ENCODE peak calls at places on chromosomes 5 and 9, in eight cellular contexts. One of them, this sample, is unnamed.

GRCh38 chr5:114430532-114430931 is 68.7 kb downstream of the KCNN2 start:
- DNase-seq in MM.1S: no peak
- DNase-seq in C1 segment of cervical spinal cord: no peak
- DNase-seq in germinal center: no peak
- DNase-seq in Ammon's horn: no peak
- DNase-seq in MCF 10A: no peak
- DNase-seq in endodermal cell: no peak
- DNase-seq in upper lobe of right lung: no peak
- DNase-seq in this sample: no peak

GRCh38 chr9:125435776-125436612 is 174.4 kb downstream of the GAPVD1 start:
- DNase-seq in MM.1S: no peak
- DNase-seq in C1 segment of cervical spinal cord: no peak
- DNase-seq in germinal center: no peak
- DNase-seq in Ammon's horn: no peak
- DNase-seq in MCF 10A: no peak
- DNase-seq in endodermal cell: no peak
- DNase-seq in upper lobe of right lung: peak
- DNase-seq in this sample: no peak

GRCh38 chr5:112779531-112779930 is 41.8 kb downstream of the APC start:
- DNase-seq in MM.1S: no peak
- DNase-seq in C1 segment of cervical spinal cord: no peak
- DNase-seq in germinal center: no peak
- DNase-seq in Ammon's horn: no peak
- DNase-seq in MCF 10A: peak
- DNase-seq in endodermal cell: no peak
- DNase-seq in upper lobe of right lung: no peak
- DNase-seq in this sample: no peak

GRCh38 chr5:172407861-172408260 is 46.5 kb downstream of the SH3PXD2B start:
- DNase-seq in MM.1S: no peak
- DNase-seq in C1 segment of cervical spinal cord: no peak
- DNase-seq in germinal center: no peak
- DNase-seq in Ammon's horn: no peak
- DNase-seq in MCF 10A: peak
- DNase-seq in endodermal cell: no peak
- DNase-seq in upper lobe of right lung: no peak
- DNase-seq in this sample: no peak

GRCh38 chr9:19232830-19233194 is 2.3 kb downstream of the DENND4C start:
- DNase-seq in MM.1S: peak
- DNase-seq in C1 segment of cervical spinal cord: no peak
- DNase-seq in germinal center: no peak
- DNase-seq in Ammon's horn: no peak
- DNase-seq in MCF 10A: peak
- DNase-seq in endodermal cell: no peak
- DNase-seq in upper lobe of right lung: no peak
- DNase-seq in this sample: peak

GRCh38 chr5:132100672-132101261 is 27.2 kb downstream of the CSF2 start:
- DNase-seq in MM.1S: peak
- DNase-seq in C1 segment of cervical spinal cord: no peak
- DNase-seq in germinal center: peak
- DNase-seq in Ammon's horn: no peak
- DNase-seq in MCF 10A: no peak
- DNase-seq in endodermal cell: peak
- DNase-seq in upper lobe of right lung: no peak
- DNase-seq in this sample: peak

GRCh38 chr5:144567416-144567770 is 396.7 kb downstream of the KCTD16 start:
- DNase-seq in MM.1S: no peak
- DNase-seq in C1 segment of cervical spinal cord: no peak
- DNase-seq in germinal center: no peak
- DNase-seq in Ammon's horn: no peak
- DNase-seq in MCF 10A: peak
- DNase-seq in endodermal cell: no peak
- DNase-seq in upper lobe of right lung: no peak
- DNase-seq in this sample: no peak

GRCh38 chr9:20980713-20981481 is 50.5 kb downstream of the HACD4 start:
- DNase-seq in MM.1S: no peak
- DNase-seq in C1 segment of cervical spinal cord: no peak
- DNase-seq in germinal center: no peak
- DNase-seq in Ammon's horn: peak
- DNase-seq in MCF 10A: peak
- DNase-seq in endodermal cell: no peak
- DNase-seq in upper lobe of right lung: no peak
- DNase-seq in this sample: peak

GRCh38 chr9:89154651-89155336 is 23.8 kb downstream of the SHC3 start:
- DNase-seq in MM.1S: no peak
- DNase-seq in C1 segment of cervical spinal cord: no peak
- DNase-seq in germinal center: no peak
- DNase-seq in Ammon's horn: no peak
- DNase-seq in MCF 10A: peak
- DNase-seq in endodermal cell: no peak
- DNase-seq in upper lobe of right lung: no peak
- DNase-seq in this sample: no peak

GRCh38 chr5:145804701-145805100 is 30.4 kb downstream of the PRELID2 start:
- DNase-seq in MM.1S: no peak
- DNase-seq in C1 segment of cervical spinal cord: no peak
- DNase-seq in germinal center: no peak
- DNase-seq in Ammon's horn: no peak
- DNase-seq in MCF 10A: no peak
- DNase-seq in endodermal cell: no peak
- DNase-seq in upper lobe of right lung: no peak
- DNase-seq in this sample: no peak

GRCh38 chr9:24464321-24464951 is 81.3 kb downstream of the IZUMO3 start:
- DNase-seq in MM.1S: no peak
- DNase-seq in C1 segment of cervical spinal cord: no peak
- DNase-seq in germinal center: no peak
- DNase-seq in Ammon's horn: no peak
- DNase-seq in MCF 10A: peak
- DNase-seq in endodermal cell: peak
- DNase-seq in upper lobe of right lung: no peak
- DNase-seq in this sample: no peak

GRCh38 chr9:1055156-1055555 is 5.0 kb downstream of the DMRT2 start:
- DNase-seq in MM.1S: no peak
- DNase-seq in C1 segment of cervical spinal cord: no peak
- DNase-seq in germinal center: no peak
- DNase-seq in Ammon's horn: no peak
- DNase-seq in MCF 10A: peak
- DNase-seq in endodermal cell: no peak
- DNase-seq in upper lobe of right lung: no peak
- DNase-seq in this sample: no peak

GRCh38 chr5:21688655-21689054 is 1164.5 kb downstream of the CDH12 start:
- DNase-seq in MM.1S: no peak
- DNase-seq in C1 segment of cervical spinal cord: no peak
- DNase-seq in germinal center: no peak
- DNase-seq in Ammon's horn: no peak
- DNase-seq in MCF 10A: peak
- DNase-seq in endodermal cell: no peak
- DNase-seq in upper lobe of right lung: no peak
- DNase-seq in this sample: no peak

GRCh38 chr5:53362521-53362941 is 117.9 kb upstream of the FST start:
- DNase-seq in MM.1S: no peak
- DNase-seq in C1 segment of cervical spinal cord: no peak
- DNase-seq in germinal center: no peak
- DNase-seq in Ammon's horn: no peak
- DNase-seq in MCF 10A: peak
- DNase-seq in endodermal cell: no peak
- DNase-seq in upper lobe of right lung: no peak
- DNase-seq in this sample: no peak

GRCh38 chr5:93126634-93127033 is 454.4 kb downstream of the NR2F1-AS1 start:
- DNase-seq in MM.1S: no peak
- DNase-seq in C1 segment of cervical spinal cord: no peak
- DNase-seq in germinal center: no peak
- DNase-seq in Ammon's horn: no peak
- DNase-seq in MCF 10A: no peak
- DNase-seq in endodermal cell: no peak
- DNase-seq in upper lobe of right lung: no peak
- DNase-seq in this sample: no peak

GRCh38 chr5:132480546-132481242 is 9.9 kb downstream of the IRF1 start:
- DNase-seq in MM.1S: no peak
- DNase-seq in C1 segment of cervical spinal cord: no peak
- DNase-seq in germinal center: no peak
- DNase-seq in Ammon's horn: no peak
- DNase-seq in MCF 10A: no peak
- DNase-seq in endodermal cell: no peak
- DNase-seq in upper lobe of right lung: peak
- DNase-seq in this sample: no peak

GRCh38 chr9:92467511-92467910 is 14.8 kb downstream of the ASPN start:
- DNase-seq in MM.1S: no peak
- DNase-seq in C1 segment of cervical spinal cord: no peak
- DNase-seq in germinal center: no peak
- DNase-seq in Ammon's horn: no peak
- DNase-seq in MCF 10A: no peak
- DNase-seq in endodermal cell: no peak
- DNase-seq in upper lobe of right lung: no peak
- DNase-seq in this sample: no peak

GRCh38 chr5:98104454-98105188 is 668.8 kb upstream of the RGMB start:
- DNase-seq in MM.1S: no peak
- DNase-seq in C1 segment of cervical spinal cord: no peak
- DNase-seq in germinal center: no peak
- DNase-seq in Ammon's horn: no peak
- DNase-seq in MCF 10A: no peak
- DNase-seq in endodermal cell: no peak
- DNase-seq in upper lobe of right lung: no peak
- DNase-seq in this sample: no peak

GRCh38 chr5:2353211-2353610 is 398.3 kb downstream of the IRX2 start:
- DNase-seq in MM.1S: no peak
- DNase-seq in C1 segment of cervical spinal cord: no peak
- DNase-seq in germinal center: no peak
- DNase-seq in Ammon's horn: no peak
- DNase-seq in MCF 10A: no peak
- DNase-seq in endodermal cell: no peak
- DNase-seq in upper lobe of right lung: no peak
- DNase-seq in this sample: no peak

GRCh38 chr5:102718819-102719218 is 36.3 kb upstream of the PAM start:
- DNase-seq in MM.1S: no peak
- DNase-seq in C1 segment of cervical spinal cord: no peak
- DNase-seq in germinal center: no peak
- DNase-seq in Ammon's horn: no peak
- DNase-seq in MCF 10A: peak
- DNase-seq in endodermal cell: no peak
- DNase-seq in upper lobe of right lung: no peak
- DNase-seq in this sample: no peak

GRCh38 chr5:42614509-42614908 is 142.1 kb upstream of the CCDC152 start:
- DNase-seq in MM.1S: no peak
- DNase-seq in C1 segment of cervical spinal cord: no peak
- DNase-seq in germinal center: no peak
- DNase-seq in Ammon's horn: no peak
- DNase-seq in MCF 10A: peak
- DNase-seq in endodermal cell: no peak
- DNase-seq in upper lobe of right lung: no peak
- DNase-seq in this sample: no peak

GRCh38 chr9:135156525-135157510 is 69.3 kb downstream of the OLFM1 start:
- DNase-seq in MM.1S: peak
- DNase-seq in C1 segment of cervical spinal cord: no peak
- DNase-seq in germinal center: no peak
- DNase-seq in Ammon's horn: peak
- DNase-seq in MCF 10A: peak
- DNase-seq in endodermal cell: peak
- DNase-seq in upper lobe of right lung: peak
- DNase-seq in this sample: no peak

GRCh38 chr5:149015126-149015525 is 47.7 kb downstream of the SH3TC2 start:
- DNase-seq in MM.1S: no peak
- DNase-seq in C1 segment of cervical spinal cord: no peak
- DNase-seq in germinal center: no peak
- DNase-seq in Ammon's horn: no peak
- DNase-seq in MCF 10A: no peak
- DNase-seq in endodermal cell: no peak
- DNase-seq in upper lobe of right lung: no peak
- DNase-seq in this sample: no peak

GRCh38 chr5:1515311-1515920 is 8.3 kb downstream of the LPCAT1 start:
- DNase-seq in MM.1S: no peak
- DNase-seq in C1 segment of cervical spinal cord: no peak
- DNase-seq in germinal center: no peak
- DNase-seq in Ammon's horn: peak
- DNase-seq in MCF 10A: no peak
- DNase-seq in endodermal cell: peak
- DNase-seq in upper lobe of right lung: peak
- DNase-seq in this sample: no peak

GRCh38 chr5:135365281-135365680 is 33.8 kb downstream of the MACROH2A1 start:
- DNase-seq in MM.1S: no peak
- DNase-seq in C1 segment of cervical spinal cord: no peak
- DNase-seq in germinal center: no peak
- DNase-seq in Ammon's horn: no peak
- DNase-seq in MCF 10A: no peak
- DNase-seq in endodermal cell: peak
- DNase-seq in upper lobe of right lung: no peak
- DNase-seq in this sample: no peak

GRCh38 chr5:149886060-149886459 is 58.5 kb downstream of the PDE6A start:
- DNase-seq in MM.1S: no peak
- DNase-seq in C1 segment of cervical spinal cord: no peak
- DNase-seq in germinal center: no peak
- DNase-seq in Ammon's horn: no peak
- DNase-seq in MCF 10A: peak
- DNase-seq in endodermal cell: no peak
- DNase-seq in upper lobe of right lung: no peak
- DNase-seq in this sample: no peak

GRCh38 chr5:154107010-154107409 is 68.2 kb downstream of the MFAP3 start:
- DNase-seq in MM.1S: no peak
- DNase-seq in C1 segment of cervical spinal cord: no peak
- DNase-seq in germinal center: no peak
- DNase-seq in Ammon's horn: no peak
- DNase-seq in MCF 10A: no peak
- DNase-seq in endodermal cell: peak
- DNase-seq in upper lobe of right lung: no peak
- DNase-seq in this sample: no peak

GRCh38 chr5:115309751-115310370 is 13.4 kb upstream of the CCDC112 start:
- DNase-seq in MM.1S: peak
- DNase-seq in C1 segment of cervical spinal cord: no peak
- DNase-seq in germinal center: peak
- DNase-seq in Ammon's horn: peak
- DNase-seq in MCF 10A: peak
- DNase-seq in endodermal cell: no peak
- DNase-seq in upper lobe of right lung: no peak
- DNase-seq in this sample: peak

GRCh38 chr5:10138385-10139057 is 111.2 kb downstream of the ATPSCKMT start:
- DNase-seq in MM.1S: no peak
- DNase-seq in C1 segment of cervical spinal cord: no peak
- DNase-seq in germinal center: no peak
- DNase-seq in Ammon's horn: peak
- DNase-seq in MCF 10A: no peak
- DNase-seq in endodermal cell: no peak
- DNase-seq in upper lobe of right lung: no peak
- DNase-seq in this sample: no peak

GRCh38 chr5:40775846-40776657 is 20.3 kb upstream of the TTC33 start:
- DNase-seq in MM.1S: no peak
- DNase-seq in C1 segment of cervical spinal cord: no peak
- DNase-seq in germinal center: no peak
- DNase-seq in Ammon's horn: no peak
- DNase-seq in MCF 10A: no peak
- DNase-seq in endodermal cell: no peak
- DNase-seq in upper lobe of right lung: no peak
- DNase-seq in this sample: no peak

GRCh38 chr5:78549043-78549442 is 99.5 kb downstream of the LHFPL2 start:
- DNase-seq in MM.1S: no peak
- DNase-seq in C1 segment of cervical spinal cord: peak
- DNase-seq in germinal center: no peak
- DNase-seq in Ammon's horn: peak
- DNase-seq in MCF 10A: no peak
- DNase-seq in endodermal cell: no peak
- DNase-seq in upper lobe of right lung: no peak
- DNase-seq in this sample: no peak

GRCh38 chr5:179176166-179176565 is 116.0 kb downstream of the ZNF354C start:
- DNase-seq in MM.1S: no peak
- DNase-seq in C1 segment of cervical spinal cord: no peak
- DNase-seq in germinal center: no peak
- DNase-seq in Ammon's horn: no peak
- DNase-seq in MCF 10A: no peak
- DNase-seq in endodermal cell: no peak
- DNase-seq in upper lobe of right lung: no peak
- DNase-seq in this sample: no peak

GRCh38 chr9:10228082-10228481 is 384.7 kb downstream of the PTPRD start:
- DNase-seq in MM.1S: no peak
- DNase-seq in C1 segment of cervical spinal cord: no peak
- DNase-seq in germinal center: no peak
- DNase-seq in Ammon's horn: no peak
- DNase-seq in MCF 10A: no peak
- DNase-seq in endodermal cell: no peak
- DNase-seq in upper lobe of right lung: no peak
- DNase-seq in this sample: no peak

GRCh38 chr5:142246263-142246662 is 78.6 kb downstream of the SPRY4 start:
- DNase-seq in MM.1S: no peak
- DNase-seq in C1 segment of cervical spinal cord: no peak
- DNase-seq in germinal center: no peak
- DNase-seq in Ammon's horn: peak
- DNase-seq in MCF 10A: peak
- DNase-seq in endodermal cell: no peak
- DNase-seq in upper lobe of right lung: no peak
- DNase-seq in this sample: no peak